ENCODE peak calls at places on chromosomes 4 and X, in eight cellular contexts. J, W, C, L, N, M, S and Z are unnamed samples. For H3K4me1, the result is how much of the 10 kb centered on the place peaks cover.

GRCh38 chrX:53831662-53832635 is 145.4 kb upstream of the HUWE1 start:
- DNase-seq in C (no peak), W (no peak), J (no peak), M (peak), N (no peak), S (peak), L (peak), Z (peak)

GRCh38 chr4:157004279-157005161 is 32.9 kb upstream of the PDGFC start:
- DNase-seq in N (no peak), S (peak), L (no peak), J (no peak), W (no peak), M (no peak), C (no peak), Z (no peak)

GRCh38 chr4:18608910-18609525 is 587.5 kb upstream of the LCORL start:
- DNase-seq in W (no peak), L (no peak), C (no peak), S (no peak), N (no peak), J (no peak), M (no peak), Z (no peak)

GRCh38 chr4:52748432-52748831 is 2.8 kb downstream of the ERVMER34-1 start:
- DNase-seq in C (no peak), W (no peak), N (no peak), S (no peak), J (no peak), M (no peak), L (no peak), Z (no peak)

GRCh38 chr4:3868146-3868840 is 102.1 kb downstream of the ADRA2C start:
- DNase-seq in C (peak), L (no peak), M (no peak), N (peak), J (no peak), S (no peak), W (no peak), Z (no peak)

GRCh38 chr4:52641853-52642563 is 17.1 kb downstream of the USP46 start:
- DNase-seq in J (no peak), W (no peak), S (no peak), N (no peak), M (no peak), C (no peak), L (no peak), Z (no peak)

GRCh38 chrX:9581771-9582396 is 117.0 kb downstream of the TBL1X start:
- DNase-seq in N (no peak), S (no peak), W (no peak), L (no peak), M (no peak), J (no peak), C (no peak), Z (no peak)

GRCh38 chr4:113750315-113750714 is 11.2 kb downstream of the CAMK2D start:
- DNase-seq in C (no peak), W (no peak), N (no peak), J (no peak), S (no peak), L (no peak), M (no peak), Z (no peak)

GRCh38 chr4:82798168-82799005 is at the start of gene SCD5:
- DNase-seq in M (peak), L (peak), S (peak), C (peak), W (peak), J (peak), N (peak), Z (peak)
- TF ChIP-seq CTCF in M (no peak), L (no peak), S (no peak), C (no peak), W (no peak), J (no peak), N (no peak), Z (no peak)

DNA sequence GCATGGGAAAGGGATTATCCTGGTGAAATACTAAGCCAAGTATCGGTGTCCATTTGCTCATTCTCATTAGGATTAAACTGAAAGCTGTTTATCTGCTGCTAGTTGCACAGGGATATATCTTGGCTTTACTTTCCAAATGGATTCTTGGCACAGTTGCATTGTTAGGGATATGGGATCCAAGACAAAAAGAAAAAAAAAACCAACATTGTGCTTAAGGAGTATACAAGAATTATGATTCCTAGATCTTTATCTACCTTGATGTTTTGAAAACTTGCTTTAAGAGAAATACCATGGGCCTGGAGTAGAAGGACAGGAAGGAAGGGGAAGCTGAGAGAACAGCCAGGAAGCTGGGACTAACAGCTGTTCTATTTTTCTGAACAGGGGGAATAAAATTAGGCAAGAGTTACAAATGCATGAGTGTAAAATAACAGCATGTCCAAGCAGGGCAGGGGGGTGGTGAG is 107.6 kb downstream of the ATXN3L start:
- DNase-seq in W (no peak), N (no peak), J (no peak), L (no peak), C (no peak), M (no peak), S (no peak), Z (no peak)
- TF ChIP-seq POLR2A in W (no peak), N (no peak), J (no peak), L (no peak), C (no peak), M (no peak), S (no peak), Z (no peak)

GRCh38 chr4:929096-929765 is 2.9 kb downstream of the GAK start:
- DNase-seq in N (peak), S (no peak), C (no peak), W (no peak), J (no peak), L (no peak), M (no peak), Z (no peak)
- H3K4me1 ChIP-seq in N (half or more), S (under half), C (under half), W (under half), J (under half), L (half or more), M (under half), Z (under half)

DNA sequence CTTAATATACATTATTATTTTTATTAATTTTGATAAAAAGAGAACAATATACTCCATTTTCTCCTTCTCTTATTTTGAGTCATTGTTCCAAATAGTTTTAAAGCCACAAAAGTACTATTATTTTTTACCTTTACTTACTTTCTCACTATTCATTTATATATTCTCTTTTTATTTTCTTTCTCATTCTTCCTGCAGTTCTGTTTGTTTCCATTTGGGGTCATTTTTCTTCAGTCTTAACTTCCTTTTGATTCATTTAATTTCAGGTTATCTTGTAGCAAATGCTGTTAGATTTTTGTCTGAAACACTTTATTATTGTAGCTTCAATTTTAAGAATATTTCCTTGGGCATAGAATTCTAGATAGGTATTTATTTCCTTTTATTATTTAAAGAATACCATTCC is 438.6 kb upstream of the EPHA5 start:
- DNase-seq in L (no peak), M (no peak), C (no peak), J (no peak), N (no peak), W (no peak), S (no peak), Z (no peak)
- TF ChIP-seq CTCF in L (no peak), M (no peak), C (no peak), J (no peak), N (no peak), W (no peak), S (no peak), Z (no peak)